ENCODE peak calls at places on chromosomes 11 and 22, in nine cellular contexts. N, B, P, S, J, F, U, Q and L are unnamed samples.

GRCh38 chr11:104858882-104859735 is 39.2 kb downstream of the CASP12 start:
- DNase-seq in N (no peak), U (no peak), F (no peak), P (no peak), J (no peak), B (peak), Q (no peak), S (no peak), L (no peak)

GRCh38 chr11:125457814-125458343 is 38.2 kb downstream of the FEZ1 start:
- DNase-seq in P (peak), B (peak), N (peak), Q (peak), S (no peak), J (peak), F (no peak), U (no peak), L (peak)

GRCh38 chr11:1659478-1659877 is 29.9 kb downstream of the KRTAP5-5 start:
- DNase-seq in U (no peak), B (no peak), F (peak), S (peak), N (no peak), J (no peak), Q (no peak), P (no peak), L (no peak)

GRCh38 chr11:77559686-77560425 is 29.9 kb upstream of the AQP11 start:
- DNase-seq in J (peak), P (peak), Q (no peak), N (peak), S (no peak), F (no peak), U (peak), B (peak), L (peak)

GRCh38 chr11:36162909-36163434 is 126.3 kb downstream of the COMMD9 start:
- DNase-seq in F (no peak), U (no peak), B (no peak), Q (peak), N (no peak), P (no peak), J (no peak), S (no peak), L (no peak)

GRCh38 chr11:12075822-12076821 is 34.3 kb upstream of the MICAL2 start:
- DNase-seq in Q (no peak), J (peak), B (peak), U (no peak), S (no peak), N (peak), P (peak), F (no peak), L (peak)

GRCh38 chr11:69961738-69962137 is 116.4 kb upstream of the ANO1 start:
- DNase-seq in U (no peak), S (no peak), B (no peak), N (no peak), Q (no peak), P (no peak), F (no peak), J (no peak), L (no peak)

GRCh38 chr22:46008291-46008690 is 31.3 kb upstream of the WNT7B start:
- DNase-seq in U (no peak), P (no peak), J (no peak), S (no peak), B (no peak), F (peak), Q (no peak), N (no peak), L (peak)

GRCh38 chr11:69011624-69012091 is 1.4 kb downstream of the MRGPRF start:
- DNase-seq in N (no peak), J (no peak), S (no peak), F (no peak), U (no peak), Q (no peak), P (no peak), B (no peak), L (no peak)

GRCh38 chr22:37981282-37982011 is 2.9 kb downstream of the SOX10 start:
- DNase-seq in P (no peak), S (no peak), Q (no peak), N (no peak), J (no peak), U (no peak), F (no peak), B (no peak), L (no peak)

GRCh38 chr11:6568191-6568918 is 35.1 kb downstream of the RRP8 start:
- DNase-seq in S (no peak), Q (peak), F (no peak), P (peak), B (peak), N (peak), U (no peak), J (peak), L (peak)

GRCh38 chr11:122742350-122742749 is 86.8 kb downstream of the UBASH3B start:
- DNase-seq in P (no peak), S (no peak), B (no peak), N (no peak), Q (no peak), F (no peak), U (no peak), J (no peak), L (no peak)

GRCh38 chr22:40450651-40451050 is 80.3 kb downstream of the SGSM3 start:
- DNase-seq in F (no peak), J (no peak), B (no peak), Q (no peak), N (no peak), U (no peak), S (no peak), P (no peak), L (peak)

GRCh38 chr11:2362414-2362813 is 14.7 kb upstream of the CD81 start:
- DNase-seq in P (no peak), B (no peak), U (no peak), F (peak), J (no peak), N (no peak), Q (no peak), S (no peak), L (no peak)

GRCh38 chr22:32650553-32651345 is 150.8 kb upstream of the TIMP3 start:
- DNase-seq in J (no peak), Q (no peak), P (peak), S (no peak), N (peak), B (peak), U (no peak), F (no peak), L (peak)

GRCh38 chr22:26172389-26172990 is 3.2 kb downstream of the SEZ6L start:
- DNase-seq in U (peak), Q (peak), S (peak), F (no peak), P (peak), B (peak), N (peak), J (peak), L (no peak)

GRCh38 chr11:99920956-99921355 is 766.1 kb upstream of the ARHGAP42 start:
- DNase-seq in S (no peak), F (no peak), N (no peak), P (no peak), U (no peak), Q (no peak), J (no peak), B (no peak), L (no peak)

GRCh38 chr11:71251761-71252433 is 480 bp downstream of the SHANK2 start:
- DNase-seq in F (peak), N (no peak), Q (no peak), B (no peak), P (no peak), J (peak), S (no peak), U (no peak), L (peak)

GRCh38 chr22:37241351-37242142 is 2.5 kb downstream of the RAC2 start:
- DNase-seq in P (no peak), Q (no peak), J (no peak), U (no peak), B (no peak), S (peak), F (no peak), N (no peak), L (no peak)

GRCh38 chr11:121567988-121568387 is 115.2 kb upstream of the SORL1-AS1 start:
- DNase-seq in N (no peak), J (no peak), B (no peak), U (no peak), S (no peak), Q (no peak), P (no peak), F (no peak), L (no peak)

GRCh38 chr11:12279672-12280108 is 97.7 kb upstream of the PARVA start:
- DNase-seq in N (no peak), P (no peak), S (no peak), U (no peak), Q (no peak), F (no peak), J (no peak), B (no peak), L (no peak)

GRCh38 chr11:132095230-132096165 is 725.1 kb downstream of the NTM start:
- DNase-seq in Q (no peak), J (no peak), S (no peak), U (no peak), F (no peak), B (no peak), P (no peak), N (no peak), L (no peak)

GRCh38 chr22:47300698-47301405 is 538.4 kb downstream of the TBC1D22A start:
- DNase-seq in J (no peak), N (no peak), B (no peak), U (no peak), S (no peak), F (no peak), Q (no peak), P (no peak), L (no peak)

GRCh38 chr11:46675288-46675851 is 25.0 kb downstream of the ARHGAP1 start:
- DNase-seq in P (peak), J (peak), U (no peak), Q (peak), B (peak), F (peak), N (no peak), S (no peak), L (peak)

GRCh38 chr11:132862918-132863317 is 669.4 kb downstream of the OPCML start:
- DNase-seq in P (no peak), N (no peak), F (no peak), S (no peak), Q (no peak), J (no peak), B (no peak), U (no peak), L (no peak)

GRCh38 chr11:118152020-118152551 is 537 bp downstream of the SCN4B start:
- DNase-seq in P (no peak), B (no peak), U (no peak), F (no peak), N (no peak), S (no peak), J (no peak), Q (no peak), L (no peak)

GRCh38 chr11:95095858-95096587 is 6.4 kb downstream of the ENDOD1 start:
- DNase-seq in U (no peak), N (no peak), J (peak), S (peak), P (peak), Q (no peak), B (peak), F (no peak), L (no peak)

GRCh38 chr22:31400023-31400397 is 606 bp downstream of the DRG1 start:
- DNase-seq in U (no peak), F (no peak), N (peak), P (peak), Q (no peak), S (no peak), B (peak), J (peak), L (no peak)

GRCh38 chr22:19503869-19504268 is 20.3 kb downstream of the CLDN5 start:
- DNase-seq in P (no peak), Q (no peak), U (no peak), S (no peak), F (peak), B (no peak), N (no peak), J (no peak), L (no peak)

GRCh38 chr22:25700996-25701815 is 40.8 kb upstream of the MYO18B start:
- DNase-seq in J (no peak), F (no peak), B (peak), P (peak), S (no peak), N (peak), U (no peak), Q (peak), L (no peak)

GRCh38 chr11:662689-663274 is 25.7 kb downstream of the DRD4 start:
- DNase-seq in B (peak), N (peak), Q (peak), U (peak), F (peak), S (peak), J (peak), P (peak), L (peak)

GRCh38 chr11:125297346-125297910 is 132.9 kb downstream of the PKNOX2 start:
- DNase-seq in F (no peak), J (no peak), Q (no peak), U (no peak), P (no peak), S (no peak), B (no peak), N (no peak), L (no peak)

GRCh38 chr11:2922635-2923034 is 6.6 kb downstream of the PHLDA2 start:
- DNase-seq in S (no peak), N (no peak), B (no peak), Q (no peak), U (no peak), P (no peak), F (no peak), J (no peak), L (no peak)

GRCh38 chr22:22233081-22233480 is 11.5 kb upstream of the VPREB1 start:
- DNase-seq in P (no peak), B (no peak), N (no peak), F (no peak), S (no peak), U (no peak), J (no peak), Q (no peak), L (no peak)
- H3K4me3 ChIP-seq in P (no peak), B (no peak), N (no peak), F (no peak), S (no peak), U (no peak), J (no peak), Q (no peak), L (no peak)

DNA sequence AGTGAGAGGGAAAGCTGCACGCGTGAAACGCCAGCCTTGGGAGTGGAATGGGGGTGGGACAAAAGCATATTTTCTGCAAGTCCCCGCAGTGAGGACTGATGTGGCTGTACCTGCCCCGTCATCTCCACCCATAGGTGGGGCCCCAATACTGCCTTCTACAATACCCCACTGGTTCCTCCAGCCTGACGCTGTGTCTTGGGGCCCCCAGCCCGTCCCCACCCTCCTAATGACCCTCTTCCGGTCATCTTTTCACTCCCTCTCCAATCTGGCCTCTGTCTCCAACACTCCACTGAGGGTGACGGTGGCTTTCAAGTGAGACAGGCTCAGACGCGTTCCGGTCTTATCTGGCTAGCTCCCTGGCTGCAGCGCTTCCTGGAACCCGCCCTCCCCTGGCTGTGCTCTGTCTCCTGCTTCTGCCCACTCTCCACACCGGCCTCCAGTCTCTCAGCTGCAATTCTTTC is 104.2 kb downstream of the MICAL3 start:
- DNase-seq in J (peak), U (no peak), P (peak), F (no peak), S (no peak), Q (peak), N (peak), B (peak), L (no peak)
- H3K4me3 ChIP-seq in J (no peak), U (no peak), P (no peak), F (no peak), S (no peak), Q (peak), N (no peak), B (no peak), L (no peak)

GRCh38 chr11:102360681-102361080 is 13.7 kb downstream of the BIRC2 start:
- DNase-seq in F (no peak), U (no peak), P (no peak), J (no peak), B (no peak), Q (no peak), S (peak), N (no peak), L (no peak)
- H3K4me3 ChIP-seq in F (no peak), U (no peak), P (no peak), J (no peak), B (no peak), Q (no peak), S (peak), N (no peak), L (no peak)

GRCh38 chr11:113628912-113629311 is 77.2 kb downstream of the TMPRSS5 start:
- DNase-seq in S (no peak), B (no peak), J (no peak), U (no peak), P (no peak), F (no peak), Q (no peak), N (no peak), L (no peak)
- H3K4me3 ChIP-seq in S (no peak), B (no peak), J (no peak), U (no peak), P (no peak), F (no peak), Q (no peak), N (no peak), L (no peak)

GRCh38 chr11:111983187-111983986 is 41.8 kb upstream of the DLAT start:
- DNase-seq in F (peak), P (peak), J (no peak), S (no peak), Q (no peak), N (no peak), U (no peak), B (no peak), L (no peak)
- H3K4me3 ChIP-seq in F (peak), P (no peak), J (no peak), S (no peak), Q (no peak), N (no peak), U (no peak), B (no peak), L (no peak)